ENCODE peak calls at places on chromosomes 4 and X, in seven cellular contexts. C, V, E, P, Q, X and T are unnamed samples.

GRCh38 chrX:129782706-129783105 is 3.0 kb downstream of the SASH3 start:
- DNase-seq in X (no peak), C (no peak), V (no peak), E (no peak), P (no peak), Q (no peak), T (no peak)

GRCh38 chr4:182938213-182938645 is 21.0 kb upstream of the DCTD start:
- DNase-seq in C (peak), E (peak), Q (peak), V (peak), P (peak), X (peak), T (peak)

GRCh38 chr4:123365412-123365811 is 31.2 kb upstream of the SPRY1 start:
- DNase-seq in V (no peak), X (no peak), E (no peak), Q (no peak), P (no peak), C (no peak), T (no peak)

GRCh38 chrX:133297284-133297683 is 79.1 kb upstream of the TFDP3 start:
- DNase-seq in V (no peak), C (no peak), X (no peak), P (no peak), E (no peak), Q (no peak), T (no peak)

GRCh38 chr4:155805016-155805415 is 46.2 kb downstream of the GUCY1B1 start:
- DNase-seq in P (no peak), V (no peak), C (no peak), X (no peak), E (no peak), Q (no peak), T (no peak)

GRCh38 chrX:154751121-154751668 is 318 bp upstream of the GAB3 start:
- DNase-seq in E (no peak), Q (no peak), V (no peak), X (no peak), C (peak), P (no peak), T (no peak)

GRCh38 chr4:637536-637935 is 12.2 kb downstream of the PDE6B start:
- DNase-seq in C (no peak), P (no peak), E (no peak), V (no peak), Q (peak), X (peak), T (no peak)

GRCh38 chrX:10010686-10011085 is 43.5 kb downstream of the CLDN34 start:
- DNase-seq in E (no peak), P (no peak), X (no peak), Q (no peak), V (no peak), C (no peak), T (no peak)

GRCh38 chr4:105357258-105357657 is 116.6 kb downstream of the PPA2 start:
- DNase-seq in E (no peak), C (no peak), X (no peak), V (no peak), Q (no peak), P (no peak), T (no peak)

GRCh38 chrX:129522184-129523059 is 868 bp downstream of the SMARCA1 start:
- DNase-seq in Q (peak), P (no peak), E (no peak), V (peak), C (peak), X (peak), T (peak)

GRCh38 chrX:38627683-38628082 is 66.3 kb downstream of the TSPAN7 start:
- DNase-seq in P (peak), Q (no peak), E (no peak), V (peak), X (peak), C (peak), T (no peak)

GRCh38 chrX:108090474-108091265 is 672 bp downstream of the PSMD10 start:
- DNase-seq in V (no peak), P (no peak), E (no peak), X (no peak), Q (no peak), C (no peak), T (no peak)

GRCh38 chrX:68183612-68184214 is 249.6 kb downstream of the OPHN1 start:
- DNase-seq in C (peak), Q (no peak), V (no peak), X (no peak), P (no peak), E (no peak), T (no peak)

GRCh38 chr4:16869594-16870245 is 28.7 kb downstream of the LDB2 start:
- DNase-seq in Q (no peak), P (no peak), V (no peak), C (no peak), X (no peak), E (no peak), T (no peak)

GRCh38 chr4:140943887-140944515 is 187.8 kb upstream of the TBC1D9 start:
- DNase-seq in P (no peak), X (no peak), V (no peak), Q (no peak), E (no peak), C (no peak), T (no peak)

GRCh38 chrX:131477498-131477897 is 66.4 kb upstream of the OR13H1 start:
- DNase-seq in X (no peak), V (no peak), P (no peak), E (no peak), Q (no peak), C (peak), T (no peak)